ENCODE peak calls at places on chromosome 3, in ten cellular contexts. One of them, this sample, is unnamed.

GRCh38 chr3:119352863-119353527 is 58.8 kb downstream of the ARHGAP31 start:
- DNase-seq in fibroblast of the aortic adventitia: peak
- DNase-seq in astrocyte: peak
- DNase-seq in adrenal gland: no peak
- DNase-seq in HCT116: peak
- DNase-seq in GM12865: peak
- DNase-seq in endothelial cell: no peak
- DNase-seq in nephron progenitor cell: no peak
- DNase-seq in ascending aorta: no peak
- DNase-seq in WTC11: no peak
- DNase-seq in this sample: no peak

GRCh38 chr3:127673191-127674098 is 693 bp downstream of the ABTB1 start:
- DNase-seq in fibroblast of the aortic adventitia: peak
- DNase-seq in astrocyte: peak
- DNase-seq in adrenal gland: peak
- DNase-seq in HCT116: no peak
- DNase-seq in GM12865: peak
- DNase-seq in endothelial cell: peak
- DNase-seq in nephron progenitor cell: peak
- DNase-seq in ascending aorta: peak
- DNase-seq in WTC11: peak
- DNase-seq in this sample: peak

GRCh38 chr3:124886168-124887051 is 755 bp downstream of the ITGB5 start:
- DNase-seq in fibroblast of the aortic adventitia: peak
- DNase-seq in astrocyte: no peak
- DNase-seq in adrenal gland: peak
- DNase-seq in HCT116: no peak
- DNase-seq in GM12865: peak
- DNase-seq in endothelial cell: peak
- DNase-seq in nephron progenitor cell: peak
- DNase-seq in ascending aorta: peak
- DNase-seq in WTC11: peak
- DNase-seq in this sample: peak

GRCh38 chr3:193010191-193010590 is 92.5 kb upstream of the MB21D2 start:
- DNase-seq in fibroblast of the aortic adventitia: peak
- DNase-seq in astrocyte: no peak
- DNase-seq in adrenal gland: no peak
- DNase-seq in HCT116: no peak
- DNase-seq in GM12865: no peak
- DNase-seq in endothelial cell: no peak
- DNase-seq in nephron progenitor cell: no peak
- DNase-seq in ascending aorta: no peak
- DNase-seq in WTC11: no peak
- DNase-seq in this sample: no peak

GRCh38 chr3:140705954-140706353 is 28.1 kb downstream of the TRIM42 start:
- DNase-seq in fibroblast of the aortic adventitia: no peak
- DNase-seq in astrocyte: no peak
- DNase-seq in adrenal gland: no peak
- DNase-seq in HCT116: no peak
- DNase-seq in GM12865: no peak
- DNase-seq in endothelial cell: no peak
- DNase-seq in nephron progenitor cell: no peak
- DNase-seq in ascending aorta: no peak
- DNase-seq in WTC11: no peak
- DNase-seq in this sample: no peak

GRCh38 chr3:66372681-66373350 is 128.0 kb downstream of the LRIG1 start:
- DNase-seq in fibroblast of the aortic adventitia: peak
- DNase-seq in astrocyte: no peak
- DNase-seq in adrenal gland: no peak
- DNase-seq in HCT116: no peak
- DNase-seq in GM12865: no peak
- DNase-seq in endothelial cell: peak
- DNase-seq in nephron progenitor cell: peak
- DNase-seq in ascending aorta: no peak
- DNase-seq in WTC11: peak
- DNase-seq in this sample: peak

GRCh38 chr3:188061133-188061532 is 92.8 kb upstream of the LPP start:
- DNase-seq in fibroblast of the aortic adventitia: peak
- DNase-seq in astrocyte: peak
- DNase-seq in adrenal gland: no peak
- DNase-seq in HCT116: peak
- DNase-seq in GM12865: peak
- DNase-seq in endothelial cell: no peak
- DNase-seq in nephron progenitor cell: no peak
- DNase-seq in ascending aorta: peak
- DNase-seq in WTC11: no peak
- DNase-seq in this sample: no peak

GRCh38 chr3:151283907-151284461 is 5.6 kb upstream of the P2RY14 start:
- DNase-seq in fibroblast of the aortic adventitia: peak
- DNase-seq in astrocyte: peak
- DNase-seq in adrenal gland: no peak
- DNase-seq in HCT116: no peak
- DNase-seq in GM12865: no peak
- DNase-seq in endothelial cell: no peak
- DNase-seq in nephron progenitor cell: no peak
- DNase-seq in ascending aorta: no peak
- DNase-seq in WTC11: no peak
- DNase-seq in this sample: no peak

GRCh38 chr3:119508172-119508845 is 10.0 kb downstream of the TIMMDC1 start:
- DNase-seq in fibroblast of the aortic adventitia: no peak
- DNase-seq in astrocyte: no peak
- DNase-seq in adrenal gland: no peak
- DNase-seq in HCT116: no peak
- DNase-seq in GM12865: peak
- DNase-seq in endothelial cell: no peak
- DNase-seq in nephron progenitor cell: no peak
- DNase-seq in ascending aorta: no peak
- DNase-seq in WTC11: no peak
- DNase-seq in this sample: peak

GRCh38 chr3:87468938-87469337 is 192.6 kb upstream of the POU1F1 start:
- DNase-seq in fibroblast of the aortic adventitia: peak
- DNase-seq in astrocyte: peak
- DNase-seq in adrenal gland: no peak
- DNase-seq in HCT116: no peak
- DNase-seq in GM12865: no peak
- DNase-seq in endothelial cell: no peak
- DNase-seq in nephron progenitor cell: no peak
- DNase-seq in ascending aorta: no peak
- DNase-seq in WTC11: no peak
- DNase-seq in this sample: no peak

GRCh38 chr3:117719316-117719926 is 1009.8 kb downstream of the TUSC7 start:
- DNase-seq in fibroblast of the aortic adventitia: peak
- DNase-seq in astrocyte: no peak
- DNase-seq in adrenal gland: peak
- DNase-seq in HCT116: peak
- DNase-seq in GM12865: peak
- DNase-seq in endothelial cell: no peak
- DNase-seq in nephron progenitor cell: peak
- DNase-seq in ascending aorta: no peak
- DNase-seq in WTC11: no peak
- DNase-seq in this sample: peak

GRCh38 chr3:184443831-184444230 is 64.0 kb downstream of the CHRD start:
- DNase-seq in fibroblast of the aortic adventitia: no peak
- DNase-seq in astrocyte: no peak
- DNase-seq in adrenal gland: no peak
- DNase-seq in HCT116: no peak
- DNase-seq in GM12865: no peak
- DNase-seq in endothelial cell: no peak
- DNase-seq in nephron progenitor cell: no peak
- DNase-seq in ascending aorta: no peak
- DNase-seq in WTC11: no peak
- DNase-seq in this sample: no peak

GRCh38 chr3:37861540-37862051 is at the start of gene CTDSPL:
- DNase-seq in fibroblast of the aortic adventitia: peak
- DNase-seq in astrocyte: peak
- DNase-seq in adrenal gland: no peak
- DNase-seq in HCT116: no peak
- DNase-seq in GM12865: no peak
- DNase-seq in endothelial cell: peak
- DNase-seq in nephron progenitor cell: peak
- DNase-seq in ascending aorta: peak
- DNase-seq in WTC11: peak
- DNase-seq in this sample: peak

GRCh38 chr3:143252931-143253330 is 133.4 kb downstream of the CHST2 start:
- DNase-seq in fibroblast of the aortic adventitia: no peak
- DNase-seq in astrocyte: no peak
- DNase-seq in adrenal gland: no peak
- DNase-seq in HCT116: no peak
- DNase-seq in GM12865: no peak
- DNase-seq in endothelial cell: no peak
- DNase-seq in nephron progenitor cell: no peak
- DNase-seq in ascending aorta: no peak
- DNase-seq in WTC11: no peak
- DNase-seq in this sample: no peak

GRCh38 chr3:44509985-44510360 is 32.5 kb upstream of the ZNF445 start:
- DNase-seq in fibroblast of the aortic adventitia: peak
- DNase-seq in astrocyte: peak
- DNase-seq in adrenal gland: no peak
- DNase-seq in HCT116: no peak
- DNase-seq in GM12865: peak
- DNase-seq in endothelial cell: no peak
- DNase-seq in nephron progenitor cell: no peak
- DNase-seq in ascending aorta: no peak
- DNase-seq in WTC11: no peak
- DNase-seq in this sample: peak

GRCh38 chr3:195005759-195006555 is 265.0 kb downstream of the XXYLT1 start:
- DNase-seq in fibroblast of the aortic adventitia: no peak
- DNase-seq in astrocyte: no peak
- DNase-seq in adrenal gland: no peak
- DNase-seq in HCT116: no peak
- DNase-seq in GM12865: no peak
- DNase-seq in endothelial cell: no peak
- DNase-seq in nephron progenitor cell: no peak
- DNase-seq in ascending aorta: peak
- DNase-seq in WTC11: no peak
- DNase-seq in this sample: no peak

GRCh38 chr3:61381745-61382392 is 130.6 kb upstream of the FHIT start:
- DNase-seq in fibroblast of the aortic adventitia: peak
- DNase-seq in astrocyte: peak
- DNase-seq in adrenal gland: no peak
- DNase-seq in HCT116: peak
- DNase-seq in GM12865: peak
- DNase-seq in endothelial cell: no peak
- DNase-seq in nephron progenitor cell: no peak
- DNase-seq in ascending aorta: no peak
- DNase-seq in WTC11: no peak
- DNase-seq in this sample: peak

DNA sequence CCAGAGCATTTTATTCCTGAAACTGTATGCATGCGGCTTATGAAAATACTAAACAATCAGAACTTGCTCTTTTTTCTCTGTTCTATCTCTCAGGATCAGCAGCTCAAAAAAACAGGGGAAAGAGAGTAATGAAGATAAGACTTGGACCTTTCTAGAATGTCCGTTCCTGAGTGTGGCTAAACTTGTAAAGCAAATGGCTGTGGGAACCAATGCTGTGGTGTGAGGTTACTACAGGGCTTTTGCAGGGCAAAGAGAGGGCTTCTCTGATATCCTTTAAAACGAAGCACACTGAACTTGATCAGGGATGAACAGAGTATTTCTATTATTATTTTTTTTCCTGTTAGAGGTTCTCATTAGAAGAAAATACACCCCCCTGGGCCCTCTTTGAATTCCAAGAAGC is 223.4 kb downstream of the THRB start:
- DNase-seq in fibroblast of the aortic adventitia: no peak
- DNase-seq in astrocyte: no peak
- DNase-seq in adrenal gland: no peak
- DNase-seq in HCT116: no peak
- DNase-seq in GM12865: no peak
- DNase-seq in endothelial cell: no peak
- DNase-seq in nephron progenitor cell: no peak
- DNase-seq in ascending aorta: no peak
- DNase-seq in WTC11: no peak
- DNase-seq in this sample: no peak
- TF ChIP-seq CTCF in fibroblast of the aortic adventitia: no peak
- TF ChIP-seq CTCF in astrocyte: no peak
- TF ChIP-seq CTCF in adrenal gland: no peak
- TF ChIP-seq CTCF in HCT116: no peak
- TF ChIP-seq CTCF in GM12865: no peak
- TF ChIP-seq CTCF in endothelial cell: no peak
- TF ChIP-seq CTCF in nephron progenitor cell: no peak
- TF ChIP-seq CTCF in ascending aorta: no peak
- TF ChIP-seq CTCF in WTC11: no peak
- TF ChIP-seq CTCF in this sample: no peak

GRCh38 chr3:46442591-46443530 is 21.8 kb downstream of the LTF start:
- DNase-seq in fibroblast of the aortic adventitia: peak
- DNase-seq in astrocyte: peak
- DNase-seq in adrenal gland: no peak
- DNase-seq in HCT116: no peak
- DNase-seq in GM12865: peak
- DNase-seq in endothelial cell: peak
- DNase-seq in nephron progenitor cell: peak
- DNase-seq in ascending aorta: no peak
- DNase-seq in WTC11: no peak
- DNase-seq in this sample: peak
- TF ChIP-seq CTCF in fibroblast of the aortic adventitia: peak
- TF ChIP-seq CTCF in astrocyte: no peak
- TF ChIP-seq CTCF in adrenal gland: peak
- TF ChIP-seq CTCF in HCT116: no peak
- TF ChIP-seq CTCF in GM12865: peak
- TF ChIP-seq CTCF in endothelial cell: peak
- TF ChIP-seq CTCF in nephron progenitor cell: peak
- TF ChIP-seq CTCF in ascending aorta: peak
- TF ChIP-seq CTCF in WTC11: peak
- TF ChIP-seq CTCF in this sample: peak

GRCh38 chr3:11161666-11162065 is 7.4 kb downstream of the HRH1 start:
- DNase-seq in fibroblast of the aortic adventitia: no peak
- DNase-seq in astrocyte: no peak
- DNase-seq in adrenal gland: no peak
- DNase-seq in HCT116: no peak
- DNase-seq in GM12865: no peak
- DNase-seq in endothelial cell: no peak
- DNase-seq in nephron progenitor cell: no peak
- DNase-seq in ascending aorta: no peak
- DNase-seq in WTC11: peak
- DNase-seq in this sample: no peak
- TF ChIP-seq CTCF in fibroblast of the aortic adventitia: no peak
- TF ChIP-seq CTCF in astrocyte: no peak
- TF ChIP-seq CTCF in adrenal gland: no peak
- TF ChIP-seq CTCF in HCT116: peak
- TF ChIP-seq CTCF in GM12865: no peak
- TF ChIP-seq CTCF in endothelial cell: no peak
- TF ChIP-seq CTCF in nephron progenitor cell: no peak
- TF ChIP-seq CTCF in ascending aorta: no peak
- TF ChIP-seq CTCF in WTC11: no peak
- TF ChIP-seq CTCF in this sample: no peak

DNA sequence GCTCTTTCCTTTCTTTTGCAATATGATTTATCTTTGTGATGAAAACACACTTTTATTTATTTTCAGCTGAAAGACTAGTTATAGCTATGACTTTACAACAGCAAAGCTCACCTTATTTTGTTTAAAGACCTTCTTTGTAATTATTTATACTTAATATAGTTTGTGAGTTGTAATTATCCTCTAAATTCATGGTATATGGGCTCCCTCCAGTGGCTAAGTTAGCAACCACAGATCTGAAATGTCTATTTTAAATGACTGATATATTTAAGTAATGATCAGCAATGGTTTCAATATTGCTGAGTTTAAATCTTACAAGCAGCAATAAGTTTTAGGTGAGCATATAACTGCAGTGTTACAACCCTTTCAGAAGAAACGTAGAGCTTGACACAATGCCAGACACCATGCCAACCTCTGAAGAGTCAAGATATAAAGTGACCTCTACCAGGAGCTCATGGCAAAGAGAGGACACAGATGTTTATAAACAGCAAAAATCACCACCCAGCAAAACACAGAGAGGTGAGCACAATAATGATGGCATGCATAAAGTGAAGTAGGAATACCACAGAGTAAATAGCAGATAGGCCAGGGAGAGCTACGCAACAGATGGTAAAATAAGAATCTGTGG is 143.6 kb upstream of the ZNF385D start:
- DNase-seq in fibroblast of the aortic adventitia: peak
- DNase-seq in astrocyte: no peak
- DNase-seq in adrenal gland: no peak
- DNase-seq in HCT116: no peak
- DNase-seq in GM12865: no peak
- DNase-seq in endothelial cell: no peak
- DNase-seq in nephron progenitor cell: peak
- DNase-seq in ascending aorta: no peak
- DNase-seq in WTC11: no peak
- DNase-seq in this sample: no peak
- TF ChIP-seq CTCF in fibroblast of the aortic adventitia: peak
- TF ChIP-seq CTCF in astrocyte: peak
- TF ChIP-seq CTCF in adrenal gland: peak
- TF ChIP-seq CTCF in HCT116: peak
- TF ChIP-seq CTCF in GM12865: peak
- TF ChIP-seq CTCF in endothelial cell: peak
- TF ChIP-seq CTCF in nephron progenitor cell: peak
- TF ChIP-seq CTCF in ascending aorta: peak
- TF ChIP-seq CTCF in WTC11: peak
- TF ChIP-seq CTCF in this sample: peak

This sample was measured in GM20000.